ENCODE peak calls at places on chromosomes 4 and X, in four cellular contexts. One of them, this sample, is unnamed.

GRCh38 chrX:104565791-104566687 is at the start of gene IL1RAPL2:
- DNase-seq in LoVo: no peak
- DNase-seq in non-pigmented ciliary epithelial cell: no peak
- DNase-seq in myocyte: peak; percentile 27
- DNase-seq in this sample: no peak

GRCh38 chr4:71156616-71157015 is 163.2 kb downstream of the DCK start:
- DNase-seq in myocyte: no peak
- DNase-seq in non-pigmented ciliary epithelial cell: no peak
- DNase-seq in LoVo: no peak
- DNase-seq in this sample: no peak

GRCh38 chrX:21883258-21883657 is 27.5 kb downstream of the YY2 start:
- DNase-seq in non-pigmented ciliary epithelial cell: no peak
- DNase-seq in myocyte: no peak
- DNase-seq in LoVo: no peak
- DNase-seq in this sample: peak; percentile 5

GRCh38 chrX:120262781-120263719 is 12.4 kb downstream of the ZBTB33 start:
- DNase-seq in myocyte: no peak
- DNase-seq in non-pigmented ciliary epithelial cell: no peak
- DNase-seq in LoVo: no peak
- DNase-seq in this sample: no peak

GRCh38 chr4:183823394-183823793 is 81.7 kb upstream of the STOX2 start:
- DNase-seq in LoVo: no peak
- DNase-seq in non-pigmented ciliary epithelial cell: peak; percentile 75
- DNase-seq in myocyte: peak; percentile 13
- DNase-seq in this sample: no peak

GRCh38 chr4:56425518-56425917 is 9.9 kb downstream of the PPAT start:
- DNase-seq in non-pigmented ciliary epithelial cell: no peak
- DNase-seq in myocyte: no peak
- DNase-seq in LoVo: no peak
- DNase-seq in this sample: no peak

GRCh38 chr4:113822555-113823290 is 61.2 kb upstream of the CAMK2D start:
- DNase-seq in LoVo: no peak
- DNase-seq in myocyte: peak; percentile 44
- DNase-seq in non-pigmented ciliary epithelial cell: no peak
- DNase-seq in this sample: no peak

GRCh38 chr4:65482410-65482809 is 187.9 kb downstream of the EPHA5 start:
- DNase-seq in non-pigmented ciliary epithelial cell: peak; percentile 57
- DNase-seq in myocyte: peak; percentile 80
- DNase-seq in LoVo: no peak
- DNase-seq in this sample: no peak

GRCh38 chr4:2812600-2812932 is 19.7 kb downstream of the SH3BP2 start:
- DNase-seq in myocyte: no peak
- DNase-seq in LoVo: no peak
- DNase-seq in non-pigmented ciliary epithelial cell: no peak
- DNase-seq in this sample: no peak

GRCh38 chr4:80049813-80050534 is 23.1 kb downstream of the ANTXR2 start:
- DNase-seq in LoVo: no peak
- DNase-seq in non-pigmented ciliary epithelial cell: no peak
- DNase-seq in myocyte: no peak
- DNase-seq in this sample: no peak

GRCh38 chrX:22634081-22634480 is 361.4 kb downstream of the CBLL2 start:
- DNase-seq in LoVo: no peak
- DNase-seq in myocyte: peak; percentile 45
- DNase-seq in non-pigmented ciliary epithelial cell: peak; percentile 59
- DNase-seq in this sample: no peak

GRCh38 chr4:61214680-61215079 is 14.6 kb downstream of the ADGRL3 start:
- DNase-seq in myocyte: no peak
- DNase-seq in LoVo: no peak
- DNase-seq in non-pigmented ciliary epithelial cell: no peak
- DNase-seq in this sample: no peak

GRCh38 chr4:112515278-112516075 is 503 bp downstream of the NEUROG2 start:
- DNase-seq in myocyte: peak; percentile 66
- DNase-seq in LoVo: peak; percentile 34
- DNase-seq in non-pigmented ciliary epithelial cell: no peak
- DNase-seq in this sample: peak; percentile 57

GRCh38 chr4:65014078-65014477 is 604.8 kb upstream of the TECRL start:
- DNase-seq in LoVo: no peak
- DNase-seq in non-pigmented ciliary epithelial cell: no peak
- DNase-seq in myocyte: no peak
- DNase-seq in this sample: no peak

GRCh38 chr4:6647169-6647568 is 6.7 kb downstream of the MRFAP1 start:
- DNase-seq in LoVo: no peak
- DNase-seq in non-pigmented ciliary epithelial cell: no peak
- DNase-seq in myocyte: no peak
- DNase-seq in this sample: no peak

GRCh38 chrX:96929036-96929435 is 45.3 kb downstream of the RPA4 start:
- DNase-seq in myocyte: no peak
- DNase-seq in LoVo: no peak
- DNase-seq in non-pigmented ciliary epithelial cell: no peak
- DNase-seq in this sample: no peak

GRCh38 chr4:113148925-113149324 is 99.5 kb downstream of the ANK2 start:
- DNase-seq in myocyte: no peak
- DNase-seq in non-pigmented ciliary epithelial cell: no peak
- DNase-seq in LoVo: no peak
- DNase-seq in this sample: no peak

GRCh38 chr4:121380448-121381147 is at the start of gene QRFPR:
- DNase-seq in myocyte: no peak
- DNase-seq in LoVo: no peak
- DNase-seq in non-pigmented ciliary epithelial cell: no peak
- DNase-seq in this sample: no peak

GRCh38 chrX:47566841-47567240 is 5.8 kb downstream of the ARAF start:
- DNase-seq in myocyte: no peak
- DNase-seq in non-pigmented ciliary epithelial cell: no peak
- DNase-seq in LoVo: no peak
- DNase-seq in this sample: no peak

This sample was measured in SJCRH30.